ENCODE peak calls at places on chromosome 14, in five cellular contexts. P, Q, I, V and C are unnamed samples.

GRCh38 chr14:105853089-105853906 is 326.9 kb downstream of the TMEM121 start:
- DNase-seq in P (no peak), Q (no peak), I (no peak), V (no peak), C (peak; percentile 52)

GRCh38 chr14:75162631-75163030 is 13.8 kb downstream of the TMED10 start:
- DNase-seq in P (no peak), Q (no peak), I (no peak), V (no peak), C (no peak)

GRCh38 chr14:78253986-78254385 is 83.8 kb downstream of the NRXN3 start:
- DNase-seq in P (no peak), Q (peak; percentile 18), I (no peak), V (no peak), C (no peak)

GRCh38 chr14:80844872-80845271 is 96.7 kb downstream of the CEP128 start:
- DNase-seq in P (no peak), Q (peak; percentile 2), I (no peak), V (no peak), C (no peak)

GRCh38 chr14:73142216-73142615 is 5.9 kb downstream of the PSEN1 start:
- DNase-seq in P (no peak), Q (no peak), I (no peak), V (no peak), C (no peak)

GRCh38 chr14:48580692-48581091 is 905.3 kb upstream of the MDGA2 start:
- DNase-seq in P (no peak), Q (no peak), I (no peak), V (no peak), C (no peak)

GRCh38 chr14:55581011-55581806 is 1.2 kb downstream of the KTN1 start:
- DNase-seq in P (no peak), Q (peak; percentile 40), I (peak; percentile 46), V (peak; percentile 20), C (peak; percentile 59)

GRCh38 chr14:89921896-89922548 is 32.5 kb downstream of the EFCAB11 start:
- DNase-seq in P (no peak), Q (peak; percentile 83), I (no peak), V (no peak), C (no peak)

GRCh38 chr14:39302124-39302810 is 68.6 kb downstream of the MIA2 start:
- DNase-seq in P (no peak), Q (no peak), I (no peak), V (no peak), C (no peak)

GRCh38 chr14:51357250-51357649 is 117.2 kb downstream of the TMX1 start:
- DNase-seq in P (no peak), Q (no peak), I (no peak), V (no peak), C (no peak)

GRCh38 chr14:104444159-104445030 is 135.2 kb upstream of the C14orf180 start:
- DNase-seq in P (no peak), Q (no peak), I (no peak), V (no peak), C (no peak)

GRCh38 chr14:94701854-94702370 is 68.0 kb downstream of the GSC start:
- DNase-seq in P (no peak), Q (no peak), I (no peak), V (no peak), C (no peak)

GRCh38 chr14:89061696-89062095 is 237.2 kb downstream of the TTC8 start:
- DNase-seq in P (no peak), Q (no peak), I (no peak), V (no peak), C (no peak)

GRCh38 chr14:61280092-61280525 is 1.0 kb downstream of the TMEM30B start:
- DNase-seq in P (no peak), Q (no peak), I (peak; percentile 36), V (peak; percentile 32), C (no peak)

GRCh38 chr14:90574640-90575131 is 177.9 kb downstream of the CALM1 start:
- DNase-seq in P (no peak), Q (no peak), I (no peak), V (no peak), C (no peak)

GRCh38 chr14:40271480-40271879 is 839.2 kb upstream of the FBXO33 start:
- DNase-seq in P (no peak), Q (no peak), I (no peak), V (no peak), C (no peak)

GRCh38 chr14:80215756-80216581 is 4.7 kb upstream of the DIO2 start:
- DNase-seq in P (no peak), Q (peak; percentile 71), I (no peak), V (no peak), C (no peak)

GRCh38 chr14:60981626-60982455 is 796 bp downstream of the SLC38A6 start:
- DNase-seq in P (no peak), Q (peak; percentile 87), I (peak; percentile 17), V (no peak), C (no peak)

GRCh38 chr14:22981090-22982012 is 1.0 kb downstream of the AJUBA start:
- DNase-seq in P (no peak), Q (no peak), I (peak; percentile 25), V (no peak), C (no peak)

GRCh38 chr14:79937433-79937832 is 273.9 kb downstream of the DIO2 start:
- DNase-seq in P (no peak), Q (no peak), I (no peak), V (no peak), C (no peak)

GRCh38 chr14:104770851-104771272 is 17.9 kb downstream of the SIVA1 start:
- DNase-seq in P (no peak), Q (no peak), I (peak; percentile 9), V (no peak), C (no peak)

GRCh38 chr14:32100175-32100574 is 23.1 kb downstream of the ARHGAP5 start:
- DNase-seq in P (no peak), Q (no peak), I (no peak), V (no peak), C (no peak)

GRCh38 chr14:67941456-67942018 is 122.0 kb downstream of the RAD51B start:
- DNase-seq in P (no peak), Q (peak; percentile 76), I (no peak), V (no peak), C (no peak)

GRCh38 chr14:86781111-86781510 is 1211.9 kb downstream of the GALC start:
- DNase-seq in P (no peak), Q (no peak), I (no peak), V (no peak), C (no peak)

GRCh38 chr14:74621556-74621955 is 9.5 kb upstream of the LTBP2 start:
- DNase-seq in P (no peak), Q (no peak), I (no peak), V (no peak), C (no peak)

GRCh38 chr14:52733824-52734223 is 3.9 kb downstream of the STYX start:
- DNase-seq in P (no peak), Q (no peak), I (no peak), V (no peak), C (no peak)

GRCh38 chr14:33836203-33836894 is 114.5 kb downstream of the EGLN3 start:
- DNase-seq in P (peak; percentile 17), Q (no peak), I (no peak), V (no peak), C (no peak)

GRCh38 chr14:54374117-54374884 is 22.5 kb upstream of the CDKN3 start:
- DNase-seq in P (no peak), Q (peak; percentile 72), I (no peak), V (no peak), C (no peak)

GRCh38 chr14:89254201-89254919 is 162.7 kb downstream of the FOXN3 start:
- DNase-seq in P (no peak), Q (no peak), I (no peak), V (no peak), C (no peak)

GRCh38 chr14:94356379-94357056 is 31.9 kb downstream of the SERPINA1 start:
- DNase-seq in P (no peak), Q (no peak), I (no peak), V (no peak), C (peak; percentile 21)

GRCh38 chr14:89442280-89442679 is 25.2 kb upstream of the FOXN3 start:
- DNase-seq in P (no peak), Q (no peak), I (no peak), V (no peak), C (no peak)

GRCh38 chr14:32692441-32692840 is 246.2 kb upstream of the NPAS3 start:
- DNase-seq in P (no peak), Q (no peak), I (no peak), V (no peak), C (no peak)

GRCh38 chr14:56812364-56813103 is 2.3 kb upstream of the OTX2 start:
- DNase-seq in P (no peak), Q (no peak), I (no peak), V (no peak), C (no peak)

GRCh38 chr14:75497191-75497590 is 25.1 kb upstream of the BATF start:
- DNase-seq in P (no peak), Q (no peak), I (no peak), V (no peak), C (no peak)

GRCh38 chr14:99273025-99273723 is 1.2 kb upstream of the BCL11B start:
- DNase-seq in P (no peak), Q (no peak), I (peak; percentile 60), V (no peak), C (no peak)

GRCh38 chr14:55133416-55133815 is 4.4 kb downstream of the LGALS3 start:
- DNase-seq in P (no peak), Q (peak; percentile 74), I (peak; percentile 61), V (no peak), C (no peak)

GRCh38 chr14:23457587-23458445 is 11.7 kb upstream of the NGDN start:
- DNase-seq in P (no peak), Q (no peak), I (peak; percentile 70), V (no peak), C (no peak)

GRCh38 chr14:93716002-93716401 is 72.3 kb downstream of the PRIMA1 start:
- DNase-seq in P (no peak), Q (no peak), I (no peak), V (no peak), C (peak; percentile 38)